ENCODE peak calls at places on chromosomes 3 and 15, in four cellular contexts. One of them, this sample, is unnamed.

GRCh38 chr3:108036984-108037741 is 53.7 kb downstream of the CD47 start:
- DNase-seq in ovary: no peak
- DNase-seq in NB4: no peak
- DNase-seq in uterus: no peak
- DNase-seq in this sample: peak

GRCh38 chr15:73287019-73287418 is 81.7 kb downstream of the HCN4 start:
- DNase-seq in ovary: no peak
- DNase-seq in NB4: peak
- DNase-seq in uterus: no peak
- DNase-seq in this sample: no peak

GRCh38 chr3:71031914-71032521 is 551.5 kb downstream of the FOXP1 start:
- DNase-seq in ovary: no peak
- DNase-seq in uterus: no peak
- DNase-seq in NB4: no peak
- DNase-seq in this sample: no peak

GRCh38 chr15:101642361-101642760 is 9.8 kb downstream of the TM2D3 start:
- DNase-seq in NB4: no peak
- DNase-seq in uterus: no peak
- DNase-seq in ovary: no peak
- DNase-seq in this sample: no peak

GRCh38 chr15:41698779-41699178 is 38.6 kb downstream of the MGA start:
- DNase-seq in NB4: peak
- DNase-seq in ovary: no peak
- DNase-seq in uterus: no peak
- DNase-seq in this sample: no peak

GRCh38 chr15:63388511-63388910 is 6.9 kb upstream of the CA12 start:
- DNase-seq in uterus: no peak
- DNase-seq in ovary: no peak
- DNase-seq in NB4: no peak
- DNase-seq in this sample: no peak

GRCh38 chr15:59251001-59251845 is 44.6 kb downstream of the LDHAL6B start:
- DNase-seq in NB4: no peak
- DNase-seq in uterus: no peak
- DNase-seq in ovary: no peak
- DNase-seq in this sample: no peak

GRCh38 chr3:98732239-98733054 is 30.7 kb upstream of the ST3GAL6 start:
- DNase-seq in uterus: peak
- DNase-seq in ovary: peak
- DNase-seq in NB4: peak
- DNase-seq in this sample: peak

GRCh38 chr15:43908641-43909040 is 81.8 kb downstream of the WDR76 start:
- DNase-seq in uterus: no peak
- DNase-seq in NB4: no peak
- DNase-seq in ovary: no peak
- DNase-seq in this sample: no peak

GRCh38 chr3:14454644-14455310 is 52.4 kb downstream of the SLC6A6 start:
- DNase-seq in uterus: no peak
- DNase-seq in NB4: no peak
- DNase-seq in ovary: no peak
- DNase-seq in this sample: no peak

GRCh38 chr15:31489801-31490646 is 163.4 kb downstream of the KLF13 start:
- DNase-seq in ovary: no peak
- DNase-seq in NB4: peak
- DNase-seq in uterus: no peak
- DNase-seq in this sample: peak

GRCh38 chr3:141413387-141414140 is 45.3 kb downstream of the ZBTB38 start:
- DNase-seq in NB4: no peak
- DNase-seq in uterus: no peak
- DNase-seq in ovary: no peak
- DNase-seq in this sample: no peak

GRCh38 chr3:186327912-186328487 is 34.0 kb downstream of the DGKG start:
- DNase-seq in uterus: no peak
- DNase-seq in NB4: no peak
- DNase-seq in ovary: no peak
- DNase-seq in this sample: no peak

GRCh38 chr3:39146611-39147373 is 6.6 kb downstream of the CSRNP1 start:
- DNase-seq in NB4: peak
- DNase-seq in uterus: peak
- DNase-seq in ovary: peak
- DNase-seq in this sample: peak

GRCh38 chr3:70120360-70120966 is 120.9 kb downstream of the SAMMSON start:
- DNase-seq in NB4: peak
- DNase-seq in ovary: no peak
- DNase-seq in uterus: peak
- DNase-seq in this sample: peak

GRCh38 chr3:10744098-10744465 is 71.9 kb upstream of the SLC6A11 start:
- DNase-seq in NB4: peak
- DNase-seq in uterus: no peak
- DNase-seq in ovary: no peak
- DNase-seq in this sample: no peak

GRCh38 chr3:52277071-52277964 is 1.1 kb downstream of the WDR82 start:
- DNase-seq in NB4: peak
- DNase-seq in uterus: peak
- DNase-seq in ovary: peak
- DNase-seq in this sample: peak

GRCh38 chr15:64461577-64462162 is 1.3 kb downstream of the ZNF609 start:
- DNase-seq in uterus: no peak
- DNase-seq in NB4: peak
- DNase-seq in ovary: peak
- DNase-seq in this sample: peak

GRCh38 chr15:64460737-64461576 is 579 bp downstream of the ZNF609 start:
- DNase-seq in uterus: peak
- DNase-seq in NB4: peak
- DNase-seq in ovary: peak
- DNase-seq in this sample: peak

GRCh38 chr15:64459382-64459781 is 996 bp upstream of the ZNF609 start:
- DNase-seq in ovary: no peak
- DNase-seq in NB4: no peak
- DNase-seq in uterus: no peak
- DNase-seq in this sample: no peak

GRCh38 chr15:64462492-64462891 is 2.1 kb downstream of the ZNF609 start:
- DNase-seq in uterus: no peak
- DNase-seq in ovary: no peak
- DNase-seq in NB4: no peak
- DNase-seq in this sample: no peak

GRCh38 chr15:64460206-64460736 is at the start of gene ZNF609:
- DNase-seq in NB4: peak
- DNase-seq in uterus: peak
- DNase-seq in ovary: peak
- DNase-seq in this sample: peak
- TF ChIP-seq POLR2A in NB4: peak
- TF ChIP-seq POLR2A in uterus: peak
- TF ChIP-seq POLR2A in ovary: peak
- TF ChIP-seq POLR2A in this sample: peak

GRCh38 chr3:191236635-191237034 is 37.6 kb downstream of the OSTN start:
- DNase-seq in uterus: no peak
- DNase-seq in NB4: no peak
- DNase-seq in ovary: no peak
- DNase-seq in this sample: no peak
- TF ChIP-seq CTCF in uterus: no peak
- TF ChIP-seq CTCF in NB4: no peak
- TF ChIP-seq CTCF in ovary: no peak
- TF ChIP-seq CTCF in this sample: no peak

DNA sequence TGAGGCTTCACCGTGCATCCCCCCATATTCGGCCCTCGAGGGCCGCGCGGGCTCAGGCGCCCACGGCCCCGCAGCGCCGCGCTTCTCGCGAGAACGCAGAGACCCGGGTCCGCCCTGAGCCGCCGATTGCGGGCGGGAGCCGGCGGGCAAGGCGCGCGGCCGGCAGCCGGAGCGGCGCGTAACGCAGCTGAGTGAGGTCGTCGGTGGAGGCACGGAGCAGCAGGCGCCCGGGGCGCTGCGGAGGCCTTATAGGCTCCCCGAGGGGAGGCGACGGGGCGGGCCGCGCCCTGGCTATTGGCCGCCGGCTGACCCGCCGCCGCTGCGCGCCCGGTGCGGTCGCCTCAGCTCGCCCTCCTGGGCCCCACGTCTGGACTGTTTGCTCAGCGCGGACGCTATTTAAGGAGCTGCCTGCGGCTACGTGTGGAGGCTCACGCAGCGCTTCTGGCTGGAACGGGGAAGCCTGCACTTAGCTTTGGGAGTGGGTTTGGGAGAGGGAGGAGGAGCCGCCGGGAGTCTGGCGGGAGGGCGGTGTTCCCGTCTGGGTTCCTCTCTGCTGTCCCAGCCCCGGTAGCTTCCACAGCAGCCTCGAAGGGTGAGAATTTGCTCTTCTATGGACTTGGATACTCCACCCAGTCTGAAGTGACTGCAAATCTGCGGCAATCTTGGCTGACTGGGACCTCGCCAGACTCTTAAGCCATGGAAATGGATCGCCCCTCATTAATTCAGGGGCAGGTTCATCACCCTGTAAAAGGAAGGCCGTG is at the start of gene PLOD2:
- DNase-seq in NB4: no peak
- DNase-seq in uterus: peak
- DNase-seq in ovary: peak
- DNase-seq in this sample: peak
- TF ChIP-seq POLR2A in NB4: no peak
- TF ChIP-seq POLR2A in uterus: peak
- TF ChIP-seq POLR2A in ovary: peak
- TF ChIP-seq POLR2A in this sample: peak

GRCh38 chr3:131564812-131565211 is 62.0 kb upstream of the MRPL3 start:
- DNase-seq in uterus: no peak
- DNase-seq in ovary: no peak
- DNase-seq in NB4: no peak
- DNase-seq in this sample: no peak

GRCh38 chr3:131568460-131568859 is 65.7 kb upstream of the MRPL3 start:
- DNase-seq in ovary: no peak
- DNase-seq in uterus: no peak
- DNase-seq in NB4: no peak
- DNase-seq in this sample: no peak
- TF ChIP-seq CTCF in ovary: no peak
- TF ChIP-seq CTCF in uterus: no peak
- TF ChIP-seq CTCF in NB4: no peak
- TF ChIP-seq CTCF in this sample: no peak

This sample was measured in body of pancreas.